ENCODE peak calls at places on chromosomes 4 and X, in four cellular contexts. One of them, this sample, is unnamed.

GRCh38 chrX:45775462-45775861 is 574.8 kb upstream of the DIPK2B start:
- DNase-seq in GM04504: peak
- DNase-seq in GM23248: peak
- DNase-seq in heart right ventricle: no peak
- DNase-seq in this sample: peak

GRCh38 chr4:110486226-110486625 is 10.3 kb downstream of the ENPEP start:
- DNase-seq in GM04504: no peak
- DNase-seq in GM23248: no peak
- DNase-seq in heart right ventricle: no peak
- DNase-seq in this sample: no peak

GRCh38 chr4:75714681-75715080 is 9.7 kb upstream of the USO1 start:
- DNase-seq in GM04504: no peak
- DNase-seq in GM23248: peak
- DNase-seq in heart right ventricle: no peak
- DNase-seq in this sample: no peak

GRCh38 chr4:169045862-169046584 is 36.0 kb upstream of the CBR4 start:
- DNase-seq in GM04504: no peak
- DNase-seq in GM23248: no peak
- DNase-seq in heart right ventricle: no peak
- DNase-seq in this sample: no peak

GRCh38 chr4:87243426-87244053 is 23.1 kb upstream of the KLHL8 start:
- DNase-seq in GM04504: no peak
- DNase-seq in GM23248: peak
- DNase-seq in heart right ventricle: no peak
- DNase-seq in this sample: no peak

GRCh38 chr4:38733663-38734062 is 49.1 kb downstream of the TLR10 start:
- DNase-seq in GM04504: no peak
- DNase-seq in GM23248: no peak
- DNase-seq in heart right ventricle: no peak
- DNase-seq in this sample: no peak

GRCh38 chr4:123497328-123497727 is 100.7 kb downstream of the SPRY1 start:
- DNase-seq in GM04504: no peak
- DNase-seq in GM23248: no peak
- DNase-seq in heart right ventricle: no peak
- DNase-seq in this sample: peak

GRCh38 chr4:125225806-125226205 is 88.9 kb upstream of the FAT4 start:
- DNase-seq in GM04504: no peak
- DNase-seq in GM23248: no peak
- DNase-seq in heart right ventricle: no peak
- DNase-seq in this sample: no peak

GRCh38 chr4:160276785-160277325 is 1174.0 kb downstream of the RAPGEF2 start:
- DNase-seq in GM04504: no peak
- DNase-seq in GM23248: no peak
- DNase-seq in heart right ventricle: no peak
- DNase-seq in this sample: no peak

GRCh38 chrX:154352012-154352401 is 22.4 kb downstream of the FLNA start:
- DNase-seq in GM04504: no peak
- DNase-seq in GM23248: no peak
- DNase-seq in heart right ventricle: no peak
- DNase-seq in this sample: no peak

GRCh38 chr4:40194602-40195161 is 2.1 kb upstream of the RHOH start:
- DNase-seq in GM04504: no peak
- DNase-seq in GM23248: no peak
- DNase-seq in heart right ventricle: no peak
- DNase-seq in this sample: peak

GRCh38 chr4:183323295-183323694 is 1.1 kb upstream of the CLDN24 start:
- DNase-seq in GM04504: no peak
- DNase-seq in GM23248: no peak
- DNase-seq in heart right ventricle: no peak
- DNase-seq in this sample: no peak

GRCh38 chr4:48139688-48140087 is 5.6 kb upstream of the TXK start:
- DNase-seq in GM04504: no peak
- DNase-seq in GM23248: peak
- DNase-seq in heart right ventricle: no peak
- DNase-seq in this sample: peak

GRCh38 chrX:30150196-30150895 is 65.0 kb upstream of the MAGEB2 start:
- DNase-seq in GM04504: no peak
- DNase-seq in GM23248: peak
- DNase-seq in heart right ventricle: no peak
- DNase-seq in this sample: peak

GRCh38 chrX:97616883-97617510 is 733.3 kb downstream of the RPA4 start:
- DNase-seq in GM04504: peak
- DNase-seq in GM23248: peak
- DNase-seq in heart right ventricle: no peak
- DNase-seq in this sample: peak

GRCh38 chr4:43564601-43565000 is 672.1 kb downstream of the GRXCR1 start:
- DNase-seq in GM04504: no peak
- DNase-seq in GM23248: no peak
- DNase-seq in heart right ventricle: no peak
- DNase-seq in this sample: no peak

GRCh38 chr4:53123171-53123570 is 242.7 kb downstream of the SCFD2 start:
- DNase-seq in GM04504: no peak
- DNase-seq in GM23248: no peak
- DNase-seq in heart right ventricle: no peak
- DNase-seq in this sample: no peak

GRCh38 chr4:53714377-53715140 is 123.3 kb upstream of the LNX1 start:
- DNase-seq in GM04504: no peak
- DNase-seq in GM23248: peak
- DNase-seq in heart right ventricle: no peak
- DNase-seq in this sample: peak

GRCh38 chrX:113973706-113974105 is 610.2 kb upstream of the HTR2C start:
- DNase-seq in GM04504: no peak
- DNase-seq in GM23248: no peak
- DNase-seq in heart right ventricle: no peak
- DNase-seq in this sample: no peak

GRCh38 chrX:96756491-96756890 is 71.8 kb downstream of the DIAPH2 start:
- DNase-seq in GM04504: no peak
- DNase-seq in GM23248: no peak
- DNase-seq in heart right ventricle: no peak
- DNase-seq in this sample: no peak

GRCh38 chrX:19893722-19894121 is 6.3 kb upstream of the SH3KBP1 start:
- DNase-seq in GM04504: no peak
- DNase-seq in GM23248: peak
- DNase-seq in heart right ventricle: no peak
- DNase-seq in this sample: no peak

GRCh38 chr4:73984736-73985527 is 3.1 kb downstream of the PPBP start:
- DNase-seq in GM04504: no peak
- DNase-seq in GM23248: peak
- DNase-seq in heart right ventricle: no peak
- DNase-seq in this sample: no peak

GRCh38 chr4:165294907-165295306 is 32.6 kb upstream of the MSMO1 start:
- DNase-seq in GM04504: no peak
- DNase-seq in GM23248: no peak
- DNase-seq in heart right ventricle: no peak
- DNase-seq in this sample: no peak

GRCh38 chr4:8072235-8072968 is 86.2 kb downstream of the ABLIM2 start:
- DNase-seq in GM04504: no peak
- DNase-seq in GM23248: no peak
- DNase-seq in heart right ventricle: no peak
- DNase-seq in this sample: no peak

GRCh38 chrX:43949669-43950068 is 23.5 kb downstream of the NDP start:
- DNase-seq in GM04504: no peak
- DNase-seq in GM23248: peak
- DNase-seq in heart right ventricle: no peak
- DNase-seq in this sample: no peak

GRCh38 chr4:1309261-1310010 is 19.7 kb downstream of the MAEA start:
- DNase-seq in GM04504: peak
- DNase-seq in GM23248: peak
- DNase-seq in heart right ventricle: peak
- DNase-seq in this sample: peak

This sample was measured in RPMI7951.